ENCODE peak calls at places on chromosomes 6 and 20, in ten cellular contexts. One of them, this sample, is unnamed. For H3K9me3, the result is how much of the 10 kb centered on the place peaks cover.

GRCh38 chr6:44667668-44668390 is 280.3 kb downstream of the CDC5L start:
- DNase-seq in tibial artery: no peak
- DNase-seq in body of pancreas: peak
- DNase-seq in HCT116: peak
- DNase-seq in fibroblast of lung: no peak
- DNase-seq in CD8-positive, alpha-beta T cell: no peak
- DNase-seq in colonic mucosa: no peak
- DNase-seq in pancreas: no peak
- DNase-seq in CD4-positive, alpha-beta memory T cell: peak
- DNase-seq in Peyer's patch: no peak
- DNase-seq in this sample: peak

GRCh38 chr20:22984611-22985010 is 50.5 kb upstream of the SSTR4 start:
- DNase-seq in tibial artery: peak
- DNase-seq in body of pancreas: no peak
- DNase-seq in HCT116: no peak
- DNase-seq in fibroblast of lung: no peak
- DNase-seq in CD8-positive, alpha-beta T cell: no peak
- DNase-seq in colonic mucosa: no peak
- DNase-seq in pancreas: no peak
- DNase-seq in CD4-positive, alpha-beta memory T cell: no peak
- DNase-seq in Peyer's patch: no peak
- DNase-seq in this sample: no peak

GRCh38 chr6:15547379-15547778 is 115.4 kb downstream of the DTNBP1 start:
- DNase-seq in tibial artery: no peak
- DNase-seq in body of pancreas: no peak
- DNase-seq in HCT116: no peak
- DNase-seq in fibroblast of lung: no peak
- DNase-seq in CD8-positive, alpha-beta T cell: no peak
- DNase-seq in colonic mucosa: no peak
- DNase-seq in pancreas: no peak
- DNase-seq in CD4-positive, alpha-beta memory T cell: no peak
- DNase-seq in Peyer's patch: no peak
- DNase-seq in this sample: no peak

GRCh38 chr6:29092957-29093356 is 5.8 kb upstream of the OR2B3 start:
- DNase-seq in tibial artery: no peak
- DNase-seq in body of pancreas: no peak
- DNase-seq in HCT116: no peak
- DNase-seq in fibroblast of lung: no peak
- DNase-seq in CD8-positive, alpha-beta T cell: no peak
- DNase-seq in colonic mucosa: no peak
- DNase-seq in pancreas: no peak
- DNase-seq in CD4-positive, alpha-beta memory T cell: no peak
- DNase-seq in Peyer's patch: no peak
- DNase-seq in this sample: no peak

GRCh38 chr20:44695295-44696230 is 19.6 kb upstream of the CCN5 start:
- DNase-seq in tibial artery: no peak
- DNase-seq in body of pancreas: no peak
- DNase-seq in HCT116: no peak
- DNase-seq in fibroblast of lung: peak
- DNase-seq in CD8-positive, alpha-beta T cell: no peak
- DNase-seq in colonic mucosa: no peak
- DNase-seq in pancreas: no peak
- DNase-seq in CD4-positive, alpha-beta memory T cell: no peak
- DNase-seq in Peyer's patch: no peak
- DNase-seq in this sample: no peak

GRCh38 chr20:33862709-33863403 is 51.7 kb downstream of the CHMP4B start:
- DNase-seq in tibial artery: peak
- DNase-seq in body of pancreas: peak
- DNase-seq in HCT116: no peak
- DNase-seq in fibroblast of lung: peak
- DNase-seq in CD8-positive, alpha-beta T cell: peak
- DNase-seq in colonic mucosa: peak
- DNase-seq in pancreas: peak
- DNase-seq in CD4-positive, alpha-beta memory T cell: peak
- DNase-seq in Peyer's patch: peak
- DNase-seq in this sample: peak

GRCh38 chr6:166542580-166542912 is 43.9 kb downstream of the RAMACL start:
- DNase-seq in tibial artery: no peak
- DNase-seq in body of pancreas: peak
- DNase-seq in HCT116: no peak
- DNase-seq in fibroblast of lung: peak
- DNase-seq in CD8-positive, alpha-beta T cell: no peak
- DNase-seq in colonic mucosa: peak
- DNase-seq in pancreas: peak
- DNase-seq in CD4-positive, alpha-beta memory T cell: no peak
- DNase-seq in Peyer's patch: no peak
- DNase-seq in this sample: no peak

GRCh38 chr6:108560463-108561308 is at the start of gene FOXO3:
- DNase-seq in tibial artery: peak
- DNase-seq in body of pancreas: peak
- DNase-seq in HCT116: peak
- DNase-seq in fibroblast of lung: peak
- DNase-seq in CD8-positive, alpha-beta T cell: peak
- DNase-seq in colonic mucosa: peak
- DNase-seq in pancreas: peak
- DNase-seq in CD4-positive, alpha-beta memory T cell: peak
- DNase-seq in Peyer's patch: peak
- DNase-seq in this sample: no peak

GRCh38 chr6:169411296-169411695 is 157.7 kb upstream of the THBS2 start:
- DNase-seq in tibial artery: no peak
- DNase-seq in body of pancreas: no peak
- DNase-seq in HCT116: no peak
- DNase-seq in fibroblast of lung: no peak
- DNase-seq in CD8-positive, alpha-beta T cell: no peak
- DNase-seq in colonic mucosa: no peak
- DNase-seq in pancreas: no peak
- DNase-seq in CD4-positive, alpha-beta memory T cell: no peak
- DNase-seq in Peyer's patch: no peak
- DNase-seq in this sample: no peak
- H3K9me3 ChIP-seq in tibial artery: under half
- H3K9me3 ChIP-seq in body of pancreas: under half
- H3K9me3 ChIP-seq in HCT116: under half
- H3K9me3 ChIP-seq in fibroblast of lung: under half
- H3K9me3 ChIP-seq in CD8-positive, alpha-beta T cell: under half
- H3K9me3 ChIP-seq in colonic mucosa: under half
- H3K9me3 ChIP-seq in pancreas: under half
- H3K9me3 ChIP-seq in CD4-positive, alpha-beta memory T cell: under half
- H3K9me3 ChIP-seq in Peyer's patch: under half
- H3K9me3 ChIP-seq in this sample: under half

GRCh38 chr6:35049885-35050284 is 91.3 kb downstream of the TCP11 start:
- DNase-seq in tibial artery: peak
- DNase-seq in body of pancreas: peak
- DNase-seq in HCT116: no peak
- DNase-seq in fibroblast of lung: peak
- DNase-seq in CD8-positive, alpha-beta T cell: no peak
- DNase-seq in colonic mucosa: peak
- DNase-seq in pancreas: no peak
- DNase-seq in CD4-positive, alpha-beta memory T cell: no peak
- DNase-seq in Peyer's patch: peak
- DNase-seq in this sample: no peak

GRCh38 chr6:35051997-35052583 is 89.0 kb downstream of the TCP11 start:
- DNase-seq in tibial artery: no peak
- DNase-seq in body of pancreas: no peak
- DNase-seq in HCT116: no peak
- DNase-seq in fibroblast of lung: no peak
- DNase-seq in CD8-positive, alpha-beta T cell: no peak
- DNase-seq in colonic mucosa: no peak
- DNase-seq in pancreas: no peak
- DNase-seq in CD4-positive, alpha-beta memory T cell: no peak
- DNase-seq in Peyer's patch: no peak
- DNase-seq in this sample: no peak

GRCh38 chr6:35050291-35050987 is 90.7 kb downstream of the TCP11 start:
- DNase-seq in tibial artery: peak
- DNase-seq in body of pancreas: no peak
- DNase-seq in HCT116: no peak
- DNase-seq in fibroblast of lung: no peak
- DNase-seq in CD8-positive, alpha-beta T cell: no peak
- DNase-seq in colonic mucosa: no peak
- DNase-seq in pancreas: no peak
- DNase-seq in CD4-positive, alpha-beta memory T cell: no peak
- DNase-seq in Peyer's patch: peak
- DNase-seq in this sample: no peak

GRCh38 chr6:35051393-35051792 is 89.7 kb downstream of the TCP11 start:
- DNase-seq in tibial artery: no peak
- DNase-seq in body of pancreas: no peak
- DNase-seq in HCT116: no peak
- DNase-seq in fibroblast of lung: no peak
- DNase-seq in CD8-positive, alpha-beta T cell: no peak
- DNase-seq in colonic mucosa: no peak
- DNase-seq in pancreas: no peak
- DNase-seq in CD4-positive, alpha-beta memory T cell: no peak
- DNase-seq in Peyer's patch: no peak
- DNase-seq in this sample: no peak

GRCh38 chr6:35050988-35051330 is 90.2 kb downstream of the TCP11 start:
- DNase-seq in tibial artery: peak
- DNase-seq in body of pancreas: no peak
- DNase-seq in HCT116: no peak
- DNase-seq in fibroblast of lung: no peak
- DNase-seq in CD8-positive, alpha-beta T cell: no peak
- DNase-seq in colonic mucosa: no peak
- DNase-seq in pancreas: no peak
- DNase-seq in CD4-positive, alpha-beta memory T cell: no peak
- DNase-seq in Peyer's patch: no peak
- DNase-seq in this sample: no peak
- H3K27ac ChIP-seq in tibial artery: peak
- H3K27ac ChIP-seq in body of pancreas: no peak
- H3K27ac ChIP-seq in HCT116: no peak
- H3K27ac ChIP-seq in fibroblast of lung: no peak
- H3K27ac ChIP-seq in CD8-positive, alpha-beta T cell: no peak
- H3K27ac ChIP-seq in colonic mucosa: no peak
- H3K27ac ChIP-seq in pancreas: no peak
- H3K27ac ChIP-seq in CD4-positive, alpha-beta memory T cell: no peak
- H3K27ac ChIP-seq in Peyer's patch: peak
- H3K27ac ChIP-seq in this sample: no peak

GRCh38 chr6:165092881-165093595 is 216.4 kb downstream of the C6orf118 start:
- DNase-seq in tibial artery: no peak
- DNase-seq in body of pancreas: no peak
- DNase-seq in HCT116: no peak
- DNase-seq in fibroblast of lung: no peak
- DNase-seq in CD8-positive, alpha-beta T cell: no peak
- DNase-seq in colonic mucosa: no peak
- DNase-seq in pancreas: no peak
- DNase-seq in CD4-positive, alpha-beta memory T cell: no peak
- DNase-seq in Peyer's patch: no peak
- DNase-seq in this sample: no peak
- H3K9me3 ChIP-seq in tibial artery: under half
- H3K9me3 ChIP-seq in body of pancreas: under half
- H3K9me3 ChIP-seq in HCT116: under half
- H3K9me3 ChIP-seq in fibroblast of lung: under half
- H3K9me3 ChIP-seq in CD8-positive, alpha-beta T cell: under half
- H3K9me3 ChIP-seq in colonic mucosa: under half
- H3K9me3 ChIP-seq in pancreas: under half
- H3K9me3 ChIP-seq in CD4-positive, alpha-beta memory T cell: under half
- H3K9me3 ChIP-seq in Peyer's patch: under half
- H3K9me3 ChIP-seq in this sample: under half

GRCh38 chr6:169046483-169047192 is 207.0 kb downstream of the THBS2 start:
- DNase-seq in tibial artery: no peak
- DNase-seq in body of pancreas: no peak
- DNase-seq in HCT116: no peak
- DNase-seq in fibroblast of lung: peak
- DNase-seq in CD8-positive, alpha-beta T cell: no peak
- DNase-seq in colonic mucosa: no peak
- DNase-seq in pancreas: no peak
- DNase-seq in CD4-positive, alpha-beta memory T cell: no peak
- DNase-seq in Peyer's patch: no peak
- DNase-seq in this sample: no peak
- H3K27ac ChIP-seq in tibial artery: peak
- H3K27ac ChIP-seq in body of pancreas: no peak
- H3K27ac ChIP-seq in HCT116: no peak
- H3K27ac ChIP-seq in fibroblast of lung: no peak
- H3K27ac ChIP-seq in CD8-positive, alpha-beta T cell: no peak
- H3K27ac ChIP-seq in colonic mucosa: no peak
- H3K27ac ChIP-seq in pancreas: no peak
- H3K27ac ChIP-seq in CD4-positive, alpha-beta memory T cell: no peak
- H3K27ac ChIP-seq in Peyer's patch: no peak
- H3K27ac ChIP-seq in this sample: no peak

DNA sequence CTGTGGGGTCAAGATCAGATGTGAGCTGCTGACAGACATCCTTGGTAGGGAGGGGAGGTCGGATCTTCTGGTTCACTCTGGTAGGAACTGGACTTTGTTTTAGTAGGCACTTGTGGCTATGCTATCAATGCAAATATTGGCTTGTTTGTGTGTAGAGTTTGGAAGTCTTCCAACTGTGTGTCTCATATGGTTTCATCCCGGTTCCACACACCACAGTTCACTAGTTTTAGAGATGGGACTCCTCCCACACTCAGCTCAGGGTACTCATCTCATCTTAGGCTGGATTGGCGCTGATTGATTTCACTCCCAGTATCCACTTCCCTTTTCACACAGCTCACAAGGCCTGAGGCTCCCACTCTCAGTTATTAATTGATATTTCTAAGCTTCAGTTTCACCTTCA is 161.3 kb downstream of the THBS2 start:
- DNase-seq in tibial artery: no peak
- DNase-seq in body of pancreas: no peak
- DNase-seq in HCT116: no peak
- DNase-seq in fibroblast of lung: peak
- DNase-seq in CD8-positive, alpha-beta T cell: no peak
- DNase-seq in colonic mucosa: no peak
- DNase-seq in pancreas: no peak
- DNase-seq in CD4-positive, alpha-beta memory T cell: no peak
- DNase-seq in Peyer's patch: no peak
- DNase-seq in this sample: no peak
- H3K9me3 ChIP-seq in tibial artery: under half
- H3K9me3 ChIP-seq in body of pancreas: under half
- H3K9me3 ChIP-seq in HCT116: under half
- H3K9me3 ChIP-seq in fibroblast of lung: under half
- H3K9me3 ChIP-seq in CD8-positive, alpha-beta T cell: under half
- H3K9me3 ChIP-seq in colonic mucosa: under half
- H3K9me3 ChIP-seq in pancreas: under half
- H3K9me3 ChIP-seq in CD4-positive, alpha-beta memory T cell: under half
- H3K9me3 ChIP-seq in Peyer's patch: under half
- H3K9me3 ChIP-seq in this sample: under half

DNA sequence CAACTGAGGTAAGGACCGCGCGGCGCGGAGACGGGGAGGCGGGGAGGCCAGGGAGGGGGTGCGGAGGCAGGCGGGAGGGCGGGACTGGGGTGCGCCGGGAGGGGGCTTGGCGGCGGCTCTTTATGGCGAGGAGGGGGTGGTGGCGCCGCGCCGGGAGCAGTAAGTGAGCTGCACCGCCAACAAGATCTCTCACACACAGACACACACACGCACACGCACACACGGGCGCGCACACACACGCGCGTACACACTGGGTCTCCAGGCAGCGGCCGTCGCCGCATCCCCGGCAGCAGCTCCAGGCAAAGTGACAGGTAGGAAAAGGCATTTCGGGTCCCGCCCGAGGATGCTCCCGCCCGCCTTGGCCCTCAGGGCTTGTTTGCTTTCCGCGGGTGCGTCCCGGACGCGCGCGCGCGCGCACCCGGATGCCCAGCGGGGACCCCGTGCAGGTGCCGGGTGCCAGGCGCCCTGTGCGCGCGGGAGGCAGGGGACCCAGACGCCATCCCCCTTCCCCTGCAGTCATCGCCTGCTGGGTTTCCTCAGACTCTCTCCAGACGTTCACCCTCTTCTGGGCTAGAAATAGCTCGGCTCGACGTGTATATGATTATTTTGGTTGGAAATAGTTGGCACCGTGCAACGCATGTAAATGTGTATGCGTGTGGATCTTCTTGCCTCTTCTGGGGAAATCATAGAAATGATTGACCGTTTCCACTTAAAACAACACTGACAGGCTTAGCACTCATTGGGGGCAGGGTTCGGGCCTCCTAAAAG is at the start of gene PLCB4:
- DNase-seq in tibial artery: peak
- DNase-seq in body of pancreas: peak
- DNase-seq in HCT116: no peak
- DNase-seq in fibroblast of lung: peak
- DNase-seq in CD8-positive, alpha-beta T cell: no peak
- DNase-seq in colonic mucosa: peak
- DNase-seq in pancreas: peak
- DNase-seq in CD4-positive, alpha-beta memory T cell: no peak
- DNase-seq in Peyer's patch: peak
- DNase-seq in this sample: no peak
- H3K27ac ChIP-seq in tibial artery: peak
- H3K27ac ChIP-seq in body of pancreas: no peak
- H3K27ac ChIP-seq in HCT116: peak
- H3K27ac ChIP-seq in fibroblast of lung: peak
- H3K27ac ChIP-seq in CD8-positive, alpha-beta T cell: no peak
- H3K27ac ChIP-seq in colonic mucosa: peak
- H3K27ac ChIP-seq in pancreas: no peak
- H3K27ac ChIP-seq in CD4-positive, alpha-beta memory T cell: no peak
- H3K27ac ChIP-seq in Peyer's patch: peak
- H3K27ac ChIP-seq in this sample: no peak

This sample was measured in iPS DF 6.9.